ENCODE peak calls at places on chromosomes 2 and 18, in four cellular contexts. I, L, F and U are unnamed samples.

GRCh38 chr18:78448106-78448505 is 531.5 kb upstream of the SALL3 start:
- DNase-seq in I (no peak), L (no peak), F (no peak), U (no peak)

GRCh38 chr18:65091737-65092329 is 659.0 kb upstream of the CDH7 start:
- DNase-seq in I (no peak), F (no peak), L (no peak), U (no peak)

GRCh38 chr2:59737313-59737712 is 816.1 kb downstream of the BCL11A start:
- DNase-seq in I (no peak), F (no peak), L (no peak), U (no peak)

GRCh38 chr2:153354406-153354805 is 124.2 kb downstream of the RPRM start:
- DNase-seq in F (no peak), I (no peak), L (no peak), U (no peak)

GRCh38 chr2:634670-635395 is 42.4 kb downstream of the TMEM18 start:
- DNase-seq in I (no peak), F (no peak), L (no peak), U (no peak)

GRCh38 chr2:208306291-208306690 is 40.2 kb downstream of the PIKFYVE start:
- DNase-seq in F (peak), I (no peak), L (no peak), U (no peak)

GRCh38 chr18:25896178-25896780 is 194.1 kb downstream of the SS18 start:
- DNase-seq in I (no peak), F (peak), L (no peak), U (no peak)

GRCh38 chr18:44789704-44790103 is 109.0 kb downstream of the SETBP1 start:
- DNase-seq in F (peak), L (no peak), I (no peak), U (no peak)

GRCh38 chr2:74206180-74206688 is 7.8 kb downstream of the MTHFD2 start:
- DNase-seq in L (no peak), I (no peak), F (peak), U (peak)

GRCh38 chr2:7773362-7773973 is 856.3 kb downstream of the RNF144A start:
- DNase-seq in L (no peak), I (peak), F (peak), U (no peak)

GRCh38 chr2:239818531-239819011 is 206.6 kb downstream of the NDUFA10 start:
- DNase-seq in I (no peak), F (no peak), L (no peak), U (no peak)

GRCh38 chr18:48022531-48023330 is 92.3 kb upstream of the SMAD2 start:
- DNase-seq in F (peak), L (no peak), I (no peak), U (no peak)

GRCh38 chr2:55057474-55057873 is 7.2 kb upstream of the RTN4 start:
- DNase-seq in F (no peak), L (no peak), I (no peak), U (no peak)

GRCh38 chr18:58400337-58400885 is 228.5 kb downstream of the ALPK2 start:
- DNase-seq in L (no peak), F (peak), I (peak), U (no peak)

GRCh38 chr2:115075800-115076199 is 633.4 kb downstream of the DPP10 start:
- DNase-seq in I (no peak), L (no peak), F (no peak), U (no peak)

GRCh38 chr18:36130883-36131653 is 1.4 kb downstream of the ELP2 start:
- DNase-seq in F (no peak), L (no peak), I (no peak), U (no peak)

GRCh38 chr18:37419272-37419671 is 146.3 kb downstream of the CELF4 start:
- DNase-seq in F (peak), I (no peak), L (no peak), U (no peak)

GRCh38 chr2:88654714-88655113 is 27.4 kb upstream of the EIF2AK3 start:
- DNase-seq in L (no peak), F (peak), I (no peak), U (no peak)